ENCODE peak calls at places on chromosomes 16 and 17, in eight cellular contexts. One of them, this sample, is unnamed.

GRCh38 chr16:51181495-51181795 is 30.4 kb upstream of the SALL1 start:
- DNase-seq in activated naive CD4-positive, alpha-beta T cell treated with anti-CD3 and anti-CD28 coated beads for 36 hours: no peak
- DNase-seq in epithelial cell of esophagus: no peak
- DNase-seq in stimulated activated CD8-positive, alpha-beta memory T cell treated with anti-CD3 and anti-CD28 coated beads, Interleukin-4, amount 100 ng/mL, for 24 hours: no peak
- DNase-seq in HCEC 1CT: no peak
- DNase-seq in aorta: no peak
- DNase-seq in stimulated activated CD4-positive, alpha-beta T cell treated with anti-CD3 and anti-CD28 coated beads, Interleukin-12 subunit alpha, Interleukin-12 subunit beta, amount 100 ng/mL, for 4 hours: no peak
- DNase-seq in NB4: peak
- DNase-seq in this sample: no peak

GRCh38 chr16:84369938-84370627 is 1.7 kb downstream of the ATP2C2 start:
- DNase-seq in activated naive CD4-positive, alpha-beta T cell treated with anti-CD3 and anti-CD28 coated beads for 36 hours: no peak
- DNase-seq in epithelial cell of esophagus: peak
- DNase-seq in stimulated activated CD8-positive, alpha-beta memory T cell treated with anti-CD3 and anti-CD28 coated beads, Interleukin-4, amount 100 ng/mL, for 24 hours: no peak
- DNase-seq in HCEC 1CT: no peak
- DNase-seq in aorta: no peak
- DNase-seq in stimulated activated CD4-positive, alpha-beta T cell treated with anti-CD3 and anti-CD28 coated beads, Interleukin-12 subunit alpha, Interleukin-12 subunit beta, amount 100 ng/mL, for 4 hours: no peak
- DNase-seq in NB4: peak
- DNase-seq in this sample: no peak

GRCh38 chr17:32671891-32672290 is 185.1 kb downstream of the CDK5R1 start:
- DNase-seq in activated naive CD4-positive, alpha-beta T cell treated with anti-CD3 and anti-CD28 coated beads for 36 hours: no peak
- DNase-seq in epithelial cell of esophagus: peak
- DNase-seq in stimulated activated CD8-positive, alpha-beta memory T cell treated with anti-CD3 and anti-CD28 coated beads, Interleukin-4, amount 100 ng/mL, for 24 hours: no peak
- DNase-seq in HCEC 1CT: no peak
- DNase-seq in aorta: peak
- DNase-seq in stimulated activated CD4-positive, alpha-beta T cell treated with anti-CD3 and anti-CD28 coated beads, Interleukin-12 subunit alpha, Interleukin-12 subunit beta, amount 100 ng/mL, for 4 hours: no peak
- DNase-seq in NB4: no peak
- DNase-seq in this sample: no peak

GRCh38 chr17:19753049-19753444 is 4.9 kb upstream of the ALDH3A1 start:
- DNase-seq in activated naive CD4-positive, alpha-beta T cell treated with anti-CD3 and anti-CD28 coated beads for 36 hours: no peak
- DNase-seq in epithelial cell of esophagus: peak
- DNase-seq in stimulated activated CD8-positive, alpha-beta memory T cell treated with anti-CD3 and anti-CD28 coated beads, Interleukin-4, amount 100 ng/mL, for 24 hours: no peak
- DNase-seq in HCEC 1CT: peak
- DNase-seq in aorta: peak
- DNase-seq in stimulated activated CD4-positive, alpha-beta T cell treated with anti-CD3 and anti-CD28 coated beads, Interleukin-12 subunit alpha, Interleukin-12 subunit beta, amount 100 ng/mL, for 4 hours: no peak
- DNase-seq in NB4: peak
- DNase-seq in this sample: peak

GRCh38 chr17:17940451-17940911 is 31.7 kb downstream of the TOM1L2 start:
- DNase-seq in activated naive CD4-positive, alpha-beta T cell treated with anti-CD3 and anti-CD28 coated beads for 36 hours: no peak
- DNase-seq in epithelial cell of esophagus: no peak
- DNase-seq in stimulated activated CD8-positive, alpha-beta memory T cell treated with anti-CD3 and anti-CD28 coated beads, Interleukin-4, amount 100 ng/mL, for 24 hours: no peak
- DNase-seq in HCEC 1CT: peak
- DNase-seq in aorta: peak
- DNase-seq in stimulated activated CD4-positive, alpha-beta T cell treated with anti-CD3 and anti-CD28 coated beads, Interleukin-12 subunit alpha, Interleukin-12 subunit beta, amount 100 ng/mL, for 4 hours: no peak
- DNase-seq in NB4: no peak
- DNase-seq in this sample: no peak

GRCh38 chr17:10073026-10073425 is 125.4 kb downstream of the GAS7 start:
- DNase-seq in activated naive CD4-positive, alpha-beta T cell treated with anti-CD3 and anti-CD28 coated beads for 36 hours: no peak
- DNase-seq in epithelial cell of esophagus: peak
- DNase-seq in stimulated activated CD8-positive, alpha-beta memory T cell treated with anti-CD3 and anti-CD28 coated beads, Interleukin-4, amount 100 ng/mL, for 24 hours: no peak
- DNase-seq in HCEC 1CT: no peak
- DNase-seq in aorta: peak
- DNase-seq in stimulated activated CD4-positive, alpha-beta T cell treated with anti-CD3 and anti-CD28 coated beads, Interleukin-12 subunit alpha, Interleukin-12 subunit beta, amount 100 ng/mL, for 4 hours: no peak
- DNase-seq in NB4: no peak
- DNase-seq in this sample: no peak

GRCh38 chr17:73958453-73958852 is 245.0 kb upstream of the RPL38 start:
- DNase-seq in activated naive CD4-positive, alpha-beta T cell treated with anti-CD3 and anti-CD28 coated beads for 36 hours: no peak
- DNase-seq in epithelial cell of esophagus: no peak
- DNase-seq in stimulated activated CD8-positive, alpha-beta memory T cell treated with anti-CD3 and anti-CD28 coated beads, Interleukin-4, amount 100 ng/mL, for 24 hours: no peak
- DNase-seq in HCEC 1CT: no peak
- DNase-seq in aorta: no peak
- DNase-seq in stimulated activated CD4-positive, alpha-beta T cell treated with anti-CD3 and anti-CD28 coated beads, Interleukin-12 subunit alpha, Interleukin-12 subunit beta, amount 100 ng/mL, for 4 hours: no peak
- DNase-seq in NB4: no peak
- DNase-seq in this sample: no peak

GRCh38 chr17:17125136-17126084 is 80.7 kb downstream of the PLD6 start:
- DNase-seq in activated naive CD4-positive, alpha-beta T cell treated with anti-CD3 and anti-CD28 coated beads for 36 hours: peak
- DNase-seq in epithelial cell of esophagus: no peak
- DNase-seq in stimulated activated CD8-positive, alpha-beta memory T cell treated with anti-CD3 and anti-CD28 coated beads, Interleukin-4, amount 100 ng/mL, for 24 hours: no peak
- DNase-seq in HCEC 1CT: no peak
- DNase-seq in aorta: no peak
- DNase-seq in stimulated activated CD4-positive, alpha-beta T cell treated with anti-CD3 and anti-CD28 coated beads, Interleukin-12 subunit alpha, Interleukin-12 subunit beta, amount 100 ng/mL, for 4 hours: no peak
- DNase-seq in NB4: peak
- DNase-seq in this sample: no peak

GRCh38 chr16:87185983-87186382 is 131.2 kb downstream of the C16orf95 start:
- DNase-seq in activated naive CD4-positive, alpha-beta T cell treated with anti-CD3 and anti-CD28 coated beads for 36 hours: no peak
- DNase-seq in epithelial cell of esophagus: no peak
- DNase-seq in stimulated activated CD8-positive, alpha-beta memory T cell treated with anti-CD3 and anti-CD28 coated beads, Interleukin-4, amount 100 ng/mL, for 24 hours: no peak
- DNase-seq in HCEC 1CT: no peak
- DNase-seq in aorta: peak
- DNase-seq in stimulated activated CD4-positive, alpha-beta T cell treated with anti-CD3 and anti-CD28 coated beads, Interleukin-12 subunit alpha, Interleukin-12 subunit beta, amount 100 ng/mL, for 4 hours: no peak
- DNase-seq in NB4: no peak
- DNase-seq in this sample: no peak

GRCh38 chr17:68019336-68019674 is 16.2 kb upstream of the KPNA2 start:
- DNase-seq in activated naive CD4-positive, alpha-beta T cell treated with anti-CD3 and anti-CD28 coated beads for 36 hours: no peak
- DNase-seq in epithelial cell of esophagus: no peak
- DNase-seq in stimulated activated CD8-positive, alpha-beta memory T cell treated with anti-CD3 and anti-CD28 coated beads, Interleukin-4, amount 100 ng/mL, for 24 hours: no peak
- DNase-seq in HCEC 1CT: no peak
- DNase-seq in aorta: no peak
- DNase-seq in stimulated activated CD4-positive, alpha-beta T cell treated with anti-CD3 and anti-CD28 coated beads, Interleukin-12 subunit alpha, Interleukin-12 subunit beta, amount 100 ng/mL, for 4 hours: no peak
- DNase-seq in NB4: no peak
- DNase-seq in this sample: no peak

GRCh38 chr16:88886915-88887521 is 20.6 kb upstream of the PABPN1L start:
- DNase-seq in activated naive CD4-positive, alpha-beta T cell treated with anti-CD3 and anti-CD28 coated beads for 36 hours: no peak
- DNase-seq in epithelial cell of esophagus: no peak
- DNase-seq in stimulated activated CD8-positive, alpha-beta memory T cell treated with anti-CD3 and anti-CD28 coated beads, Interleukin-4, amount 100 ng/mL, for 24 hours: no peak
- DNase-seq in HCEC 1CT: peak
- DNase-seq in aorta: no peak
- DNase-seq in stimulated activated CD4-positive, alpha-beta T cell treated with anti-CD3 and anti-CD28 coated beads, Interleukin-12 subunit alpha, Interleukin-12 subunit beta, amount 100 ng/mL, for 4 hours: no peak
- DNase-seq in NB4: no peak
- DNase-seq in this sample: no peak

GRCh38 chr16:79154081-79154480 is 446.5 kb downstream of the MAF start:
- DNase-seq in activated naive CD4-positive, alpha-beta T cell treated with anti-CD3 and anti-CD28 coated beads for 36 hours: no peak
- DNase-seq in epithelial cell of esophagus: no peak
- DNase-seq in stimulated activated CD8-positive, alpha-beta memory T cell treated with anti-CD3 and anti-CD28 coated beads, Interleukin-4, amount 100 ng/mL, for 24 hours: no peak
- DNase-seq in HCEC 1CT: no peak
- DNase-seq in aorta: no peak
- DNase-seq in stimulated activated CD4-positive, alpha-beta T cell treated with anti-CD3 and anti-CD28 coated beads, Interleukin-12 subunit alpha, Interleukin-12 subunit beta, amount 100 ng/mL, for 4 hours: no peak
- DNase-seq in NB4: no peak
- DNase-seq in this sample: no peak

GRCh38 chr17:41547378-41547841 is 19.3 kb upstream of the KRT19 start:
- DNase-seq in activated naive CD4-positive, alpha-beta T cell treated with anti-CD3 and anti-CD28 coated beads for 36 hours: no peak
- DNase-seq in epithelial cell of esophagus: no peak
- DNase-seq in stimulated activated CD8-positive, alpha-beta memory T cell treated with anti-CD3 and anti-CD28 coated beads, Interleukin-4, amount 100 ng/mL, for 24 hours: no peak
- DNase-seq in HCEC 1CT: no peak
- DNase-seq in aorta: peak
- DNase-seq in stimulated activated CD4-positive, alpha-beta T cell treated with anti-CD3 and anti-CD28 coated beads, Interleukin-12 subunit alpha, Interleukin-12 subunit beta, amount 100 ng/mL, for 4 hours: no peak
- DNase-seq in NB4: no peak
- DNase-seq in this sample: no peak

GRCh38 chr17:29719469-29719868 is 96.8 kb upstream of the CORO6 start:
- DNase-seq in activated naive CD4-positive, alpha-beta T cell treated with anti-CD3 and anti-CD28 coated beads for 36 hours: no peak
- DNase-seq in epithelial cell of esophagus: no peak
- DNase-seq in stimulated activated CD8-positive, alpha-beta memory T cell treated with anti-CD3 and anti-CD28 coated beads, Interleukin-4, amount 100 ng/mL, for 24 hours: no peak
- DNase-seq in HCEC 1CT: no peak
- DNase-seq in aorta: no peak
- DNase-seq in stimulated activated CD4-positive, alpha-beta T cell treated with anti-CD3 and anti-CD28 coated beads, Interleukin-12 subunit alpha, Interleukin-12 subunit beta, amount 100 ng/mL, for 4 hours: no peak
- DNase-seq in NB4: no peak
- DNase-seq in this sample: no peak

GRCh38 chr17:33521784-33522183 is 228.7 kb upstream of the ASIC2 start:
- DNase-seq in activated naive CD4-positive, alpha-beta T cell treated with anti-CD3 and anti-CD28 coated beads for 36 hours: no peak
- DNase-seq in epithelial cell of esophagus: no peak
- DNase-seq in stimulated activated CD8-positive, alpha-beta memory T cell treated with anti-CD3 and anti-CD28 coated beads, Interleukin-4, amount 100 ng/mL, for 24 hours: no peak
- DNase-seq in HCEC 1CT: no peak
- DNase-seq in aorta: no peak
- DNase-seq in stimulated activated CD4-positive, alpha-beta T cell treated with anti-CD3 and anti-CD28 coated beads, Interleukin-12 subunit alpha, Interleukin-12 subunit beta, amount 100 ng/mL, for 4 hours: no peak
- DNase-seq in NB4: peak
- DNase-seq in this sample: no peak

GRCh38 chr17:79045001-79045729 is 21.2 kb downstream of the C1QTNF1 start:
- DNase-seq in activated naive CD4-positive, alpha-beta T cell treated with anti-CD3 and anti-CD28 coated beads for 36 hours: no peak
- DNase-seq in epithelial cell of esophagus: no peak
- DNase-seq in stimulated activated CD8-positive, alpha-beta memory T cell treated with anti-CD3 and anti-CD28 coated beads, Interleukin-4, amount 100 ng/mL, for 24 hours: no peak
- DNase-seq in HCEC 1CT: no peak
- DNase-seq in aorta: peak
- DNase-seq in stimulated activated CD4-positive, alpha-beta T cell treated with anti-CD3 and anti-CD28 coated beads, Interleukin-12 subunit alpha, Interleukin-12 subunit beta, amount 100 ng/mL, for 4 hours: no peak
- DNase-seq in NB4: no peak
- DNase-seq in this sample: no peak

GRCh38 chr17:80786470-80786869 is 205.2 kb upstream of the CHMP6 start:
- DNase-seq in activated naive CD4-positive, alpha-beta T cell treated with anti-CD3 and anti-CD28 coated beads for 36 hours: no peak
- DNase-seq in epithelial cell of esophagus: no peak
- DNase-seq in stimulated activated CD8-positive, alpha-beta memory T cell treated with anti-CD3 and anti-CD28 coated beads, Interleukin-4, amount 100 ng/mL, for 24 hours: no peak
- DNase-seq in HCEC 1CT: no peak
- DNase-seq in aorta: no peak
- DNase-seq in stimulated activated CD4-positive, alpha-beta T cell treated with anti-CD3 and anti-CD28 coated beads, Interleukin-12 subunit alpha, Interleukin-12 subunit beta, amount 100 ng/mL, for 4 hours: no peak
- DNase-seq in NB4: no peak
- DNase-seq in this sample: no peak

GRCh38 chr16:6726621-6727020 is 606.0 kb upstream of the RBFOX1 start:
- DNase-seq in activated naive CD4-positive, alpha-beta T cell treated with anti-CD3 and anti-CD28 coated beads for 36 hours: no peak
- DNase-seq in epithelial cell of esophagus: no peak
- DNase-seq in stimulated activated CD8-positive, alpha-beta memory T cell treated with anti-CD3 and anti-CD28 coated beads, Interleukin-4, amount 100 ng/mL, for 24 hours: no peak
- DNase-seq in HCEC 1CT: no peak
- DNase-seq in aorta: no peak
- DNase-seq in stimulated activated CD4-positive, alpha-beta T cell treated with anti-CD3 and anti-CD28 coated beads, Interleukin-12 subunit alpha, Interleukin-12 subunit beta, amount 100 ng/mL, for 4 hours: no peak
- DNase-seq in NB4: no peak
- DNase-seq in this sample: no peak

GRCh38 chr16:397736-398332 is 835 bp downstream of the NME4 start:
- DNase-seq in activated naive CD4-positive, alpha-beta T cell treated with anti-CD3 and anti-CD28 coated beads for 36 hours: peak
- DNase-seq in epithelial cell of esophagus: peak
- DNase-seq in stimulated activated CD8-positive, alpha-beta memory T cell treated with anti-CD3 and anti-CD28 coated beads, Interleukin-4, amount 100 ng/mL, for 24 hours: no peak
- DNase-seq in HCEC 1CT: peak
- DNase-seq in aorta: peak
- DNase-seq in stimulated activated CD4-positive, alpha-beta T cell treated with anti-CD3 and anti-CD28 coated beads, Interleukin-12 subunit alpha, Interleukin-12 subunit beta, amount 100 ng/mL, for 4 hours: no peak
- DNase-seq in NB4: no peak
- DNase-seq in this sample: peak

GRCh38 chr16:85750021-85750826 is 672 bp downstream of the C16orf74 start:
- DNase-seq in activated naive CD4-positive, alpha-beta T cell treated with anti-CD3 and anti-CD28 coated beads for 36 hours: peak
- DNase-seq in epithelial cell of esophagus: peak
- DNase-seq in stimulated activated CD8-positive, alpha-beta memory T cell treated with anti-CD3 and anti-CD28 coated beads, Interleukin-4, amount 100 ng/mL, for 24 hours: no peak
- DNase-seq in HCEC 1CT: peak
- DNase-seq in aorta: no peak
- DNase-seq in stimulated activated CD4-positive, alpha-beta T cell treated with anti-CD3 and anti-CD28 coated beads, Interleukin-12 subunit alpha, Interleukin-12 subunit beta, amount 100 ng/mL, for 4 hours: no peak
- DNase-seq in NB4: peak
- DNase-seq in this sample: peak

GRCh38 chr17:73494955-73495349 is 149.3 kb downstream of the SDK2 start:
- DNase-seq in activated naive CD4-positive, alpha-beta T cell treated with anti-CD3 and anti-CD28 coated beads for 36 hours: no peak
- DNase-seq in epithelial cell of esophagus: no peak
- DNase-seq in stimulated activated CD8-positive, alpha-beta memory T cell treated with anti-CD3 and anti-CD28 coated beads, Interleukin-4, amount 100 ng/mL, for 24 hours: no peak
- DNase-seq in HCEC 1CT: no peak
- DNase-seq in aorta: no peak
- DNase-seq in stimulated activated CD4-positive, alpha-beta T cell treated with anti-CD3 and anti-CD28 coated beads, Interleukin-12 subunit alpha, Interleukin-12 subunit beta, amount 100 ng/mL, for 4 hours: no peak
- DNase-seq in NB4: no peak
- DNase-seq in this sample: no peak

GRCh38 chr16:4538386-4539235 is at the start of gene CDIP1:
- DNase-seq in activated naive CD4-positive, alpha-beta T cell treated with anti-CD3 and anti-CD28 coated beads for 36 hours: peak
- DNase-seq in epithelial cell of esophagus: peak
- DNase-seq in stimulated activated CD8-positive, alpha-beta memory T cell treated with anti-CD3 and anti-CD28 coated beads, Interleukin-4, amount 100 ng/mL, for 24 hours: peak
- DNase-seq in HCEC 1CT: peak
- DNase-seq in aorta: peak
- DNase-seq in stimulated activated CD4-positive, alpha-beta T cell treated with anti-CD3 and anti-CD28 coated beads, Interleukin-12 subunit alpha, Interleukin-12 subunit beta, amount 100 ng/mL, for 4 hours: peak
- DNase-seq in NB4: peak
- DNase-seq in this sample: peak

GRCh38 chr16:72811867-72812266 is 236.1 kb downstream of the ZFHX3 start:
- DNase-seq in activated naive CD4-positive, alpha-beta T cell treated with anti-CD3 and anti-CD28 coated beads for 36 hours: no peak
- DNase-seq in epithelial cell of esophagus: no peak
- DNase-seq in stimulated activated CD8-positive, alpha-beta memory T cell treated with anti-CD3 and anti-CD28 coated beads, Interleukin-4, amount 100 ng/mL, for 24 hours: no peak
- DNase-seq in HCEC 1CT: no peak
- DNase-seq in aorta: no peak
- DNase-seq in stimulated activated CD4-positive, alpha-beta T cell treated with anti-CD3 and anti-CD28 coated beads, Interleukin-12 subunit alpha, Interleukin-12 subunit beta, amount 100 ng/mL, for 4 hours: no peak
- DNase-seq in NB4: no peak
- DNase-seq in this sample: no peak

GRCh38 chr17:42525221-42525620 is 10.8 kb upstream of the NAGLU start:
- DNase-seq in activated naive CD4-positive, alpha-beta T cell treated with anti-CD3 and anti-CD28 coated beads for 36 hours: no peak
- DNase-seq in epithelial cell of esophagus: peak
- DNase-seq in stimulated activated CD8-positive, alpha-beta memory T cell treated with anti-CD3 and anti-CD28 coated beads, Interleukin-4, amount 100 ng/mL, for 24 hours: no peak
- DNase-seq in HCEC 1CT: peak
- DNase-seq in aorta: no peak
- DNase-seq in stimulated activated CD4-positive, alpha-beta T cell treated with anti-CD3 and anti-CD28 coated beads, Interleukin-12 subunit alpha, Interleukin-12 subunit beta, amount 100 ng/mL, for 4 hours: no peak
- DNase-seq in NB4: no peak
- DNase-seq in this sample: no peak

GRCh38 chr16:17266606-17267313 is 204.0 kb downstream of the XYLT1 start:
- DNase-seq in activated naive CD4-positive, alpha-beta T cell treated with anti-CD3 and anti-CD28 coated beads for 36 hours: no peak
- DNase-seq in epithelial cell of esophagus: no peak
- DNase-seq in stimulated activated CD8-positive, alpha-beta memory T cell treated with anti-CD3 and anti-CD28 coated beads, Interleukin-4, amount 100 ng/mL, for 24 hours: no peak
- DNase-seq in HCEC 1CT: no peak
- DNase-seq in aorta: no peak
- DNase-seq in stimulated activated CD4-positive, alpha-beta T cell treated with anti-CD3 and anti-CD28 coated beads, Interleukin-12 subunit alpha, Interleukin-12 subunit beta, amount 100 ng/mL, for 4 hours: no peak
- DNase-seq in NB4: no peak
- DNase-seq in this sample: no peak

GRCh38 chr17:19538095-19539039 is 4.7 kb downstream of the SLC47A1 start:
- DNase-seq in activated naive CD4-positive, alpha-beta T cell treated with anti-CD3 and anti-CD28 coated beads for 36 hours: no peak
- DNase-seq in epithelial cell of esophagus: no peak
- DNase-seq in stimulated activated CD8-positive, alpha-beta memory T cell treated with anti-CD3 and anti-CD28 coated beads, Interleukin-4, amount 100 ng/mL, for 24 hours: no peak
- DNase-seq in HCEC 1CT: no peak
- DNase-seq in aorta: no peak
- DNase-seq in stimulated activated CD4-positive, alpha-beta T cell treated with anti-CD3 and anti-CD28 coated beads, Interleukin-12 subunit alpha, Interleukin-12 subunit beta, amount 100 ng/mL, for 4 hours: no peak
- DNase-seq in NB4: peak
- DNase-seq in this sample: peak

GRCh38 chr17:9360610-9361571 is 214.7 kb downstream of the STX8 start:
- DNase-seq in activated naive CD4-positive, alpha-beta T cell treated with anti-CD3 and anti-CD28 coated beads for 36 hours: no peak
- DNase-seq in epithelial cell of esophagus: peak
- DNase-seq in stimulated activated CD8-positive, alpha-beta memory T cell treated with anti-CD3 and anti-CD28 coated beads, Interleukin-4, amount 100 ng/mL, for 24 hours: no peak
- DNase-seq in HCEC 1CT: peak
- DNase-seq in aorta: peak
- DNase-seq in stimulated activated CD4-positive, alpha-beta T cell treated with anti-CD3 and anti-CD28 coated beads, Interleukin-12 subunit alpha, Interleukin-12 subunit beta, amount 100 ng/mL, for 4 hours: no peak
- DNase-seq in NB4: no peak
- DNase-seq in this sample: no peak

GRCh38 chr17:6749519-6749918 is 6.3 kb upstream of the XAF1 start:
- DNase-seq in activated naive CD4-positive, alpha-beta T cell treated with anti-CD3 and anti-CD28 coated beads for 36 hours: peak
- DNase-seq in epithelial cell of esophagus: peak
- DNase-seq in stimulated activated CD8-positive, alpha-beta memory T cell treated with anti-CD3 and anti-CD28 coated beads, Interleukin-4, amount 100 ng/mL, for 24 hours: no peak
- DNase-seq in HCEC 1CT: no peak
- DNase-seq in aorta: no peak
- DNase-seq in stimulated activated CD4-positive, alpha-beta T cell treated with anti-CD3 and anti-CD28 coated beads, Interleukin-12 subunit alpha, Interleukin-12 subunit beta, amount 100 ng/mL, for 4 hours: no peak
- DNase-seq in NB4: peak
- DNase-seq in this sample: no peak

GRCh38 chr16:12206031-12206748 is 229.7 kb downstream of the SNX29 start:
- DNase-seq in activated naive CD4-positive, alpha-beta T cell treated with anti-CD3 and anti-CD28 coated beads for 36 hours: no peak
- DNase-seq in epithelial cell of esophagus: no peak
- DNase-seq in stimulated activated CD8-positive, alpha-beta memory T cell treated with anti-CD3 and anti-CD28 coated beads, Interleukin-4, amount 100 ng/mL, for 24 hours: no peak
- DNase-seq in HCEC 1CT: no peak
- DNase-seq in aorta: no peak
- DNase-seq in stimulated activated CD4-positive, alpha-beta T cell treated with anti-CD3 and anti-CD28 coated beads, Interleukin-12 subunit alpha, Interleukin-12 subunit beta, amount 100 ng/mL, for 4 hours: no peak
- DNase-seq in NB4: no peak
- DNase-seq in this sample: no peak

GRCh38 chr17:81711814-81712467 is at the start of gene SLC25A10:
- DNase-seq in activated naive CD4-positive, alpha-beta T cell treated with anti-CD3 and anti-CD28 coated beads for 36 hours: peak
- DNase-seq in epithelial cell of esophagus: peak
- DNase-seq in stimulated activated CD8-positive, alpha-beta memory T cell treated with anti-CD3 and anti-CD28 coated beads, Interleukin-4, amount 100 ng/mL, for 24 hours: peak
- DNase-seq in HCEC 1CT: peak
- DNase-seq in aorta: peak
- DNase-seq in stimulated activated CD4-positive, alpha-beta T cell treated with anti-CD3 and anti-CD28 coated beads, Interleukin-12 subunit alpha, Interleukin-12 subunit beta, amount 100 ng/mL, for 4 hours: peak
- DNase-seq in NB4: peak
- DNase-seq in this sample: peak

GRCh38 chr17:57773557-57773956 is 28.5 kb upstream of the CCDC182 start:
- DNase-seq in activated naive CD4-positive, alpha-beta T cell treated with anti-CD3 and anti-CD28 coated beads for 36 hours: no peak
- DNase-seq in epithelial cell of esophagus: no peak
- DNase-seq in stimulated activated CD8-positive, alpha-beta memory T cell treated with anti-CD3 and anti-CD28 coated beads, Interleukin-4, amount 100 ng/mL, for 24 hours: no peak
- DNase-seq in HCEC 1CT: no peak
- DNase-seq in aorta: no peak
- DNase-seq in stimulated activated CD4-positive, alpha-beta T cell treated with anti-CD3 and anti-CD28 coated beads, Interleukin-12 subunit alpha, Interleukin-12 subunit beta, amount 100 ng/mL, for 4 hours: no peak
- DNase-seq in NB4: peak
- DNase-seq in this sample: no peak

GRCh38 chr16:3594316-3595109 is 16.9 kb downstream of the SLX4 start:
- DNase-seq in activated naive CD4-positive, alpha-beta T cell treated with anti-CD3 and anti-CD28 coated beads for 36 hours: no peak
- DNase-seq in epithelial cell of esophagus: no peak
- DNase-seq in stimulated activated CD8-positive, alpha-beta memory T cell treated with anti-CD3 and anti-CD28 coated beads, Interleukin-4, amount 100 ng/mL, for 24 hours: no peak
- DNase-seq in HCEC 1CT: no peak
- DNase-seq in aorta: peak
- DNase-seq in stimulated activated CD4-positive, alpha-beta T cell treated with anti-CD3 and anti-CD28 coated beads, Interleukin-12 subunit alpha, Interleukin-12 subunit beta, amount 100 ng/mL, for 4 hours: no peak
- DNase-seq in NB4: no peak
- DNase-seq in this sample: no peak

GRCh38 chr16:80403871-80404270 is 136.9 kb upstream of the DYNLRB2 start:
- DNase-seq in activated naive CD4-positive, alpha-beta T cell treated with anti-CD3 and anti-CD28 coated beads for 36 hours: no peak
- DNase-seq in epithelial cell of esophagus: no peak
- DNase-seq in stimulated activated CD8-positive, alpha-beta memory T cell treated with anti-CD3 and anti-CD28 coated beads, Interleukin-4, amount 100 ng/mL, for 24 hours: no peak
- DNase-seq in HCEC 1CT: no peak
- DNase-seq in aorta: no peak
- DNase-seq in stimulated activated CD4-positive, alpha-beta T cell treated with anti-CD3 and anti-CD28 coated beads, Interleukin-12 subunit alpha, Interleukin-12 subunit beta, amount 100 ng/mL, for 4 hours: no peak
- DNase-seq in NB4: no peak
- DNase-seq in this sample: no peak

GRCh38 chr17:37447641-37448040 is 41.0 kb downstream of the TADA2A start:
- DNase-seq in activated naive CD4-positive, alpha-beta T cell treated with anti-CD3 and anti-CD28 coated beads for 36 hours: no peak
- DNase-seq in epithelial cell of esophagus: peak
- DNase-seq in stimulated activated CD8-positive, alpha-beta memory T cell treated with anti-CD3 and anti-CD28 coated beads, Interleukin-4, amount 100 ng/mL, for 24 hours: no peak
- DNase-seq in HCEC 1CT: peak
- DNase-seq in aorta: no peak
- DNase-seq in stimulated activated CD4-positive, alpha-beta T cell treated with anti-CD3 and anti-CD28 coated beads, Interleukin-12 subunit alpha, Interleukin-12 subunit beta, amount 100 ng/mL, for 4 hours: no peak
- DNase-seq in NB4: no peak
- DNase-seq in this sample: no peak